ENCODE peak calls at places on chromosomes 2 and 18, in eight cellular contexts. T, I, W, S, M, X, Z and H are unnamed samples.

GRCh38 chr2:233379441-233379840 is 25.1 kb downstream of the DGKD start:
- DNase-seq in T (no peak), I (no peak), W (no peak), S (no peak), M (no peak), X (no peak), Z (no peak), H (no peak)

GRCh38 chr2:239502430-239503221 is 101.8 kb upstream of the HDAC4 start:
- DNase-seq in T (no peak), I (no peak), W (no peak), S (peak; percentile 71), M (no peak), X (no peak), Z (no peak), H (no peak)

GRCh38 chr18:12326711-12327460 is 18.8 kb downstream of the TUBB6 start:
- DNase-seq in T (no peak), I (no peak), W (no peak), S (no peak), M (no peak), X (no peak), Z (no peak), H (no peak)

GRCh38 chr2:128404709-128405466 is 86.2 kb upstream of the HS6ST1 start:
- DNase-seq in T (no peak), I (no peak), W (no peak), S (no peak), M (no peak), X (no peak), Z (no peak), H (no peak)

GRCh38 chr2:206716607-206717006 is 1.6 kb downstream of the DYTN start:
- DNase-seq in T (no peak), I (no peak), W (no peak), S (no peak), M (no peak), X (no peak), Z (no peak), H (no peak)

GRCh38 chr2:97658691-97659157 is 5.1 kb downstream of the ACTR1B start:
- DNase-seq in T (no peak), I (no peak), W (no peak), S (no peak), M (no peak), X (no peak), Z (no peak), H (no peak)

GRCh38 chr2:119327431-119327830 is 39.2 kb downstream of the C2orf76 start:
- DNase-seq in T (no peak), I (no peak), W (no peak), S (no peak), M (no peak), X (no peak), Z (no peak), H (no peak)

GRCh38 chr2:72126186-72127100 is 21.2 kb downstream of the CYP26B1 start:
- DNase-seq in T (no peak), I (no peak), W (no peak), S (no peak), M (peak; percentile 21), X (no peak), Z (no peak), H (no peak)

GRCh38 chr2:46776687-46777327 is 138.8 kb downstream of the MCFD2 start:
- DNase-seq in T (peak; percentile 81), I (no peak), W (no peak), S (no peak), M (peak; percentile 82), X (peak; percentile 80), Z (peak; percentile 77), H (peak; percentile 69)

GRCh38 chr2:43149482-43150107 is 76.8 kb downstream of the ZFP36L2 start:
- DNase-seq in T (no peak), I (no peak), W (no peak), S (no peak), M (no peak), X (no peak), Z (no peak), H (no peak)

GRCh38 chr2:30649828-30650227 is 157.4 kb downstream of the CAPN13 start:
- DNase-seq in T (no peak), I (no peak), W (no peak), S (no peak), M (no peak), X (no peak), Z (no peak), H (no peak)

GRCh38 chr2:25938345-25938744 is 44.0 kb downstream of the KIF3C start:
- DNase-seq in T (no peak), I (no peak), W (no peak), S (peak; percentile 5), M (no peak), X (no peak), Z (no peak), H (no peak)

GRCh38 chr18:41323044-41323443 is 632.0 kb upstream of the PIK3C3 start:
- DNase-seq in T (peak; percentile 44), I (no peak), W (no peak), S (no peak), M (no peak), X (peak; percentile 61), Z (no peak), H (no peak)

GRCh38 chr2:85273732-85274731 is 53.8 kb downstream of the TGOLN2 start:
- DNase-seq in T (peak; percentile 66), I (no peak), W (no peak), S (no peak), M (peak; percentile 57), X (peak; percentile 77), Z (no peak), H (peak; percentile 66)

GRCh38 chr2:39335930-39336329 is 92.2 kb upstream of the CDKL4 start:
- DNase-seq in T (no peak), I (no peak), W (no peak), S (no peak), M (no peak), X (no peak), Z (no peak), H (no peak)

GRCh38 chr2:158487419-158487818 is 30.7 kb downstream of the PKP4 start:
- DNase-seq in T (peak; percentile 82), I (peak; percentile 29), W (no peak), S (no peak), M (no peak), X (peak; percentile 82), Z (peak; percentile 16), H (peak; percentile 69)

GRCh38 chr2:177396630-177397460 is 4.3 kb downstream of the AGPS start:
- DNase-seq in T (peak; percentile 66), I (peak; percentile 16), W (no peak), S (no peak), M (no peak), X (peak; percentile 80), Z (no peak), H (peak; percentile 78)

GRCh38 chr2:8576525-8577157 is 105.2 kb upstream of the ID2 start:
- DNase-seq in T (no peak), I (no peak), W (no peak), S (peak; percentile 70), M (peak; percentile 69), X (no peak), Z (peak; percentile 56), H (no peak)

GRCh38 chr2:23445450-23445868 is 60.5 kb downstream of the KLHL29 start:
- DNase-seq in T (peak; percentile 62), I (no peak), W (no peak), S (no peak), M (no peak), X (peak; percentile 70), Z (no peak), H (peak; percentile 72)

GRCh38 chr2:26652361-26653041 is 11.3 kb upstream of the CIB4 start:
- DNase-seq in T (peak; percentile 78), I (no peak), W (no peak), S (no peak), M (peak; percentile 43), X (peak; percentile 83), Z (peak; percentile 54), H (peak; percentile 68)

GRCh38 chr2:196404276-196404675 is 232.9 kb upstream of the STK17B start:
- DNase-seq in T (peak; percentile 33), I (no peak), W (no peak), S (no peak), M (no peak), X (no peak), Z (no peak), H (no peak)

GRCh38 chr2:190722061-190722759 is 73.3 kb downstream of the NAB1 start:
- DNase-seq in T (no peak), I (no peak), W (peak; percentile 79), S (no peak), M (no peak), X (peak; percentile 42), Z (no peak), H (no peak)

GRCh38 chr2:178211943-178212342 is 17.6 kb downstream of the OSBPL6 start:
- DNase-seq in T (no peak), I (no peak), W (no peak), S (no peak), M (no peak), X (no peak), Z (no peak), H (no peak)

GRCh38 chr2:10375570-10376266 is 72.4 kb downstream of the ODC1 start:
- DNase-seq in T (no peak), I (no peak), W (no peak), S (no peak), M (peak; percentile 65), X (no peak), Z (no peak), H (no peak)

DNA sequence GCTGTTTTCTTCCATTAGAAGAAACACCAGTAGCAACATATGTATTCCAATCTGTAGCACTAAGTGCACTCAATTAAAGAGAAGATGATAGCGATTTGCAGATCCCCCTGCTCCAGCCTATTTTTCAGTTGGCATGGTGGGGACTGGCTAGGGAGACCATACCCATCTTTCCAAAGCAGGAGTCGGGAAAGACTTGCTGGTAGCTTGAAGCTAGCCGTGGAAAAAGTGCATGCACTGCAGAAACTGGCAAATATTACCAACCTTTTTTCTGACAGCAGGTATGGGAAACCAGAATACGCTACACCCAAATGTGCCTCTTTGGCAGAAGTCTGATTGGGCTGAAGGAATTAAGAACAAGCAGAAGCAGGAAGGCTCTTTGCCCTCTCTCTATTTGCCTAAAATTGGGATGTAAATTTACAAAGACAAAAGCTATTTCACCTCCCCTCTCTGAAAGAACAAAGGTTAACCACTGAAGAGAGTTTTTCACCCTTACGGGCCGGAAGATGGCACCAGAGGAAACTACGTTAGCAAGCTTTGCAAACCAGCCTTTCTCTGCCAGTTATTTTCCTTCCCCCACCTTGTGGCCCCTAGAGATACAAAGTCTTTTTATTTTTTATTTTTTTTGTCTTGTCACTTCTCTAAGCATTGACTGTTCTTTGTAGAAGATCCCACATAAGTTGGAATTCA is 273.1 kb downstream of the DLGAP1 start:
- DNase-seq in T (no peak), I (no peak), W (no peak), S (no peak), M (no peak), X (no peak), Z (no peak), H (no peak)
- TF ChIP-seq CTCF in T (no peak), I (no peak), W (no peak), S (no peak), M (no peak), X (no peak), Z (no peak), H (no peak)

GRCh38 chr2:6916736-6917070 is 509 bp upstream of the RNF144A start:
- DNase-seq in T (no peak), I (no peak), W (no peak), S (no peak), M (no peak), X (no peak), Z (no peak), H (no peak)
- H3K4me3 ChIP-seq in T (peak overlapping the region; percentile 17), I (peak overlapping the region; percentile 39), W (no peak overlapping the region), S (no peak overlapping the region), M (no peak overlapping the region), X (peak overlapping the region; percentile 34), Z (no peak overlapping the region), H (peak overlapping the region; percentile 34)

GRCh38 chr18:36129300-36130038 is at the start of the genes ELP2 and SLC39A6:
- DNase-seq in T (peak; percentile 97), I (peak; percentile 76), W (peak; percentile 76), S (peak; percentile 98), M (peak; percentile 98), X (peak; percentile 96), Z (peak; percentile 98), H (peak; percentile 95)
- TF ChIP-seq CTCF in T (no peak), I (no peak), W (no peak), S (no peak), M (no peak), X (no peak), Z (no peak), H (no peak)

GRCh38 chr2:100818003-100818605 is 1.8 kb upstream of the NPAS2 start:
- DNase-seq in T (peak; percentile 63), I (no peak), W (no peak), S (no peak), M (no peak), X (peak; percentile 67), Z (no peak), H (no peak)
- H3K4me3 ChIP-seq in T (peak overlapping the region; percentile 75), I (peak overlapping the region; percentile 69), W (no peak overlapping the region), S (peak overlapping the region; percentile 12), M (peak overlapping the region; percentile 45), X (peak overlapping the region; percentile 90), Z (no peak overlapping the region), H (peak overlapping the region; percentile 62)